ENCODE peak calls at places on chromosomes 5 and 9, in five cellular contexts. K is HCT116, L is testis, F is heart left ventricle, N is body of pancreas. C is an unnamed sample. For H3K4me1, the result is how much of the 10 kb centered on the place peaks cover.

GRCh38 chr9:99259231-99259918 is 37.3 kb downstream of the SEC61B start:
- DNase-seq in K (no peak), L (peak), F (peak), N (peak), C (peak)

GRCh38 chr9:28378236-28378635 is 805.0 kb upstream of the C9orf72 start:
- DNase-seq in K (no peak), L (no peak), F (no peak), N (no peak), C (no peak)

GRCh38 chr5:44051591-44051990 is 337.6 kb downstream of the FGF10 start:
- DNase-seq in K (no peak), L (no peak), F (no peak), N (no peak), C (no peak)

GRCh38 chr9:91714020-91714721 is 235.9 kb downstream of the ROR2 start:
- DNase-seq in K (peak), L (peak), F (peak), N (peak), C (peak)

GRCh38 chr5:59123595-59124561 is 541.0 kb downstream of the RAB3C start:
- DNase-seq in K (no peak), L (no peak), F (no peak), N (no peak), C (no peak)

GRCh38 chr9:113907282-113907681 is 31.2 kb downstream of the ZNF618 start:
- DNase-seq in K (no peak), L (no peak), F (no peak), N (peak), C (no peak)

GRCh38 chr9:4299006-4299795 is 667 bp downstream of the GLIS3 start:
- DNase-seq in K (no peak), L (peak), F (peak), N (peak), C (peak)

GRCh38 chr5:119785057-119785456 is 155.7 kb downstream of the FAM170A start:
- DNase-seq in K (no peak), L (no peak), F (no peak), N (no peak), C (no peak)

GRCh38 chr9:123712399-123712798 is 217.5 kb downstream of the DENND1A start:
- DNase-seq in K (no peak), L (no peak), F (no peak), N (no peak), C (no peak)

GRCh38 chr9:134722120-134722701 is 80.6 kb downstream of the COL5A1 start:
- DNase-seq in K (no peak), L (no peak), F (no peak), N (no peak), C (no peak)

GRCh38 chr5:141560141-141560540 is 58.7 kb downstream of the DIAPH1 start:
- DNase-seq in K (no peak), L (no peak), F (no peak), N (peak), C (no peak)

GRCh38 chr9:122364783-122365150 is 6.1 kb upstream of the PTGS1 start:
- DNase-seq in K (no peak), L (no peak), F (no peak), N (no peak), C (no peak)
- H3K4me1 ChIP-seq in K (under half), L (under half), F (under half), N (under half), C (under half)

DNA sequence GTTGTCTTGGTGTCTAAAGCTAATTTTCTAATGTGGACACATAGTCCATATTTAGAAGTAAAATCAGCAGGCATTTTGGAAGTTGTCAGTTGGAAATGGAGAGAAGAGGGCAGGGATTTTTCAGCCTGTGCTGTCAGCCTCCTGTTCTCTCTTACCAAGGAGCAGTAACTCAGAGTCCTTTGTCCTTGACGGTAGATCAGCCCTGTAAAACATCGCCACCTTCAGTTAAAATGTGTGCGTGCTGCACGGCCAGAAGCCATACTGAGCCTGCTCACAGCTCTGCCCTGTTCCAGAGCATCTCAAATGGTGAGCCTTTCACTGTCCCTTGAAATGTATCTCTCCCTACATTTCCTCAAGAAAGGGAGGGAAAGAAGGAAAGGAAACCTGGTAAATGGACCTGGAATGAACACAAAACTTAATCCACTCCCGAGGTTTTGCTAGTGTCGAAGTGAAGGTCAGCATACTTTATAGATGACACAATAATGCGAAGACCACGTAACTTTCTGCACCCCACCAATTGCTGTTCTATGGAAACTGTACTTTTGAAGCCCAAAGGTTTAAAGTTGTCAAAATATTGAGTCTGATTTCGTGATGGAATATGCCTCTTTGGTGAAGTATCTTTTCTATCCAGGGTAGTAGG is 103.6 kb downstream of the SNCAIP start:
- DNase-seq in K (peak), L (peak), F (peak), N (peak), C (peak)
- TF ChIP-seq CTCF in K (peak), L (peak), F (peak), N (peak), C (peak)

GRCh38 chr9:136512651-136513066 is 29.8 kb upstream of the SEC16A start:
- DNase-seq in K (no peak), L (no peak), F (no peak), N (no peak), C (no peak)

GRCh38 chr9:136511144-136511669 is 28.4 kb upstream of the SEC16A start:
- DNase-seq in K (no peak), L (no peak), F (no peak), N (no peak), C (no peak)

GRCh38 chr9:136510561-136510960 is 27.7 kb upstream of the SEC16A start:
- DNase-seq in K (no peak), L (no peak), F (no peak), N (no peak), C (no peak)

GRCh38 chr9:136513191-136513590 is 30.4 kb upstream of the SEC16A start:
- DNase-seq in K (no peak), L (no peak), F (no peak), N (no peak), C (no peak)

DNA sequence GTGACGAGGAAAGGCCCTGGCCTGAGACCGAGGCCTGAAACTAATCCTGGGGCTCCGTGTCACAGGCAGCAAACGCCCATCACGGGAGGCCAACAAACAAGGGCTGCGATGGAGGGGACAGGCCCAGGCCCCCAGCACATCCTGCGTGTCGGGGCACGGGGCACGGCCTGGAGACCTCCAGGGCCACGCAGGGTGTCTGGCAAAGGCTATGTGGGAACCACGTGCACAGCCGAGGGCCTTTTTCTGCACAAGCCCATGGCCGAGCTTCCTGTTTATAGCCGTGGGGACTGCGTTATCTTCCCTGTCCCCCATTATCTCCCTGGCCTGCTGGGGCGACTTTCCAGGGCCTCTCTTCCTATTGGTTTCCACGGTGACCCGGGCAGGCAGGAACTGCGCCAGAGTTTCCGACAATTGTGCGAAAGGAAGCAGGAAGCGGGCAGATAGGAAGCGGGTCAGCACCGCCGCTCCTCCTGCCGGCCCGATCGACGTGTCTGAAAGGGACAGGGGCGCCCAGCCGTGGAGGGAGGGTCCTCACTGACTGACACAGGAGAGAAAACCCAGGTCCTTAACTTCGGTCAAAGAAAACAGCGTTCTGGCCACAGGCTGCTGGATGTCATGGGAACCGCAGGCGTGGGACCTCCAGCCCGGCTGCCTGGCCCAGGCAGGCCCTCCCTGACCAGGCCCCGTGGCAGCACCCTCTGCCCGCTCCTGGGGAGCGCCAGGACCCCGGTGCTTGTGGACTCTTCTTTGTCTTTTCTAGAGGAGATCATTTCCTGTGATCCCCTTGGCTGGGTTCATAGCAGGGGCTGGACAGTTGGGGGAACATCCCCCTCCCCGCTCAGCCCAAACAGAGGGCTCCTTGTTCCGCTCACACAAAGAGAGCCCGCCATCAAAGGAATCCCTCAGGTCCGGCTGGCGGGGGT is 29.1 kb upstream of the SEC16A start:
- DNase-seq in K (no peak), L (peak), F (peak), N (no peak), C (peak)
- TF ChIP-seq POLR2A in K (no peak), L (no peak), F (no peak), N (no peak), C (no peak)

GRCh38 chr9:95031711-95032461 is 285.6 kb downstream of the FANCC start:
- DNase-seq in K (no peak), L (no peak), F (no peak), N (peak), C (no peak)
- H3K4me1 ChIP-seq in K (under half), L (under half), F (half or more), N (half or more), C (under half)

GRCh38 chr5:97046270-97046982 is 96.0 kb downstream of the LIX1 start:
- DNase-seq in K (no peak), L (no peak), F (no peak), N (no peak), C (no peak)

GRCh38 chr5:97043511-97043910 is 98.9 kb downstream of the LIX1 start:
- DNase-seq in K (no peak), L (no peak), F (no peak), N (no peak), C (no peak)

GRCh38 chr5:97042981-97043380 is 99.4 kb downstream of the LIX1 start:
- DNase-seq in K (no peak), L (no peak), F (no peak), N (no peak), C (no peak)

GRCh38 chr5:97041239-97041638 is 101.2 kb downstream of the LIX1 start:
- DNase-seq in K (no peak), L (no peak), F (no peak), N (no peak), C (no peak)

DNA sequence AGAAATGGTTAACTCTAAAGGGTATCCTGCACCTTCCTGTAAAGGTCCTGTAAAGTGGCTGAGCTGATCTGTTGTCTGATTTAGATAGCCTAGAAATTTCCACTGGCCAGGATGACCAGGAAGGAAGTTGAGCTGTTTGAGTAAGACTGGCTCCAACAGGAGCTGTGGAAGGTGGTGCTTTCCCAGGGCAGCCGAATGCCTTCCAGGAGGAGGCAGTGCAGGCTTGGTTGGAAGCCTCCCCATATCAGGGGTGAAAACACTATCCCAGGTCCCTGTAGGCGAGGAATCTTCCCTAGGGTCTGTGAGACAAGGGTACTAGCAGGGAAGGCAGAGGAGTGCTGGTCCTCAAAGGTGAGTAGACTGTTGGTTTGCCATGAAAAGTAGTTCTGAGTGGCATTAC is 98.4 kb downstream of the LIX1 start:
- DNase-seq in K (peak), L (peak), F (peak), N (peak), C (no peak)
- TF ChIP-seq CTCF in K (peak), L (no peak), F (peak), N (peak), C (no peak)

DNA sequence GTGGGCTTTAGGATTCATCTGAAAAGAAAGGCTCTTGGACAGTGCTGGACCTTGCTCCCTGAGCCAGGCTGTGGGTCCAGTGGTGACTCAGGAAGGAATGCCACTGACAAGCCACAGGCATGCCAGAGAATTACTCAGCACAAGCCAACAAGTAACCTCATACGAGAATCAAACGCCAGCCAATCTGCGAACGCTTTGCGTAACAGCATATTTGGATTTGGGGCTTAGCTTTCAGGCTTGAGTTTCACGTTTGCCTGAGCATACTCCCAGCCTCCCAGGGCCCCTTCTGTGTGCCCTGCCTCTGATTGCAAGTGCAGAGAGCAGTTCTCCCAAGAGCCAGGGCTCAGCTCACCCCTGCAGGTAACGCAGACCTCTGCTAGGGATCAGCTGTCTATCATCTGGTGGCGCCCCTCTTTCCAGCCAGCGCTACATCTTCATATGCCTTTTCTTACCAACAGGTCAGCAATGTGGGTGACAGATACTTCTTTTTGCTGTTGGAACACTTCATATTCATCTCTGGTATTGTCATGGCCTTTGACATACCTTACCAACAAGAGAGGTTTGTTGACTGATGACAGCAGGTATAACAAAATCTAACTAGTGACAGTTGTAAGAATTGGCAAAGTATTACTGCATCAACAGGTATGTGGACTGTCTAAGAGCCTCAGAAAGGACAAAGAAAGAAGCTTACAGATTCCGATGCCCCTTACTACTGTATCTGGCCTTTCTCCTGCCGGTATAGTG is 30.1 kb upstream of the ZSWIM6 start:
- DNase-seq in K (peak), L (no peak), F (peak), N (peak), C (no peak)
- TF ChIP-seq POLR2A in K (no peak), L (no peak), F (no peak), N (no peak), C (no peak)

GRCh38 chr5:14588145-14588544 is 6.6 kb downstream of the OTULINL start:
- DNase-seq in K (no peak), L (no peak), F (no peak), N (no peak), C (no peak)
- H3K4me1 ChIP-seq in K (under half), L (under half), F (under half), N (half or more), C (under half)

C was measured in ovary.